ENCODE peak calls at places on chromosomes 6 and 20, in six cellular contexts. V is pancreas, N is fibroblast of mammary gland, E is psoas muscle, J is heart right ventricle, B is astrocyte of the spinal cord. M is an unnamed sample.

GRCh38 chr20:22920898-22921297 is 114.2 kb upstream of the SSTR4 start:
- DNase-seq in V (no peak), N (no peak), E (no peak), J (no peak), B (no peak), M (no peak)

GRCh38 chr20:59514554-59514953 is 89.8 kb upstream of the PHACTR3 start:
- DNase-seq in V (no peak), N (no peak), E (no peak), J (no peak), B (no peak), M (no peak)

GRCh38 chr6:106431405-106431804 is 70.9 kb downstream of the CRYBG1 start:
- DNase-seq in V (no peak), N (no peak), E (no peak), J (no peak), B (no peak), M (no peak)

GRCh38 chr6:169866140-169866534 is 114.7 kb downstream of the ERMARD start:
- DNase-seq in V (peak), N (no peak), E (no peak), J (no peak), B (no peak), M (no peak)

GRCh38 chr20:56752274-56752673 is 123.2 kb downstream of the TFAP2C start:
- DNase-seq in V (no peak), N (no peak), E (no peak), J (no peak), B (no peak), M (no peak)

GRCh38 chr20:23419995-23420901 is 1.0 kb downstream of the NAPB start:
- DNase-seq in V (peak), N (peak), E (peak), J (no peak), B (peak), M (peak)

GRCh38 chr20:6074784-6075183 is 20.9 kb upstream of the LRRN4 start:
- DNase-seq in V (no peak), N (no peak), E (no peak), J (no peak), B (no peak), M (no peak)

GRCh38 chr6:165961236-165961751 is 206.4 kb downstream of the TBXT start:
- DNase-seq in V (no peak), N (no peak), E (no peak), J (no peak), B (no peak), M (no peak)

GRCh38 chr6:144612811-144613210 is 327.7 kb downstream of the UTRN start:
- DNase-seq in V (no peak), N (no peak), E (no peak), J (no peak), B (no peak), M (no peak)

GRCh38 chr6:127459231-127459641 is at the start of gene KIAA0408:
- DNase-seq in V (peak), N (peak), E (peak), J (peak), B (peak), M (peak)

GRCh38 chr6:1770435-1770843 is 160.7 kb downstream of the FOXC1 start:
- DNase-seq in V (no peak), N (no peak), E (no peak), J (no peak), B (peak), M (no peak)

GRCh38 chr20:63286781-63287696 is 5.9 kb upstream of the COL20A1 start:
- DNase-seq in V (peak), N (no peak), E (no peak), J (no peak), B (no peak), M (no peak)

GRCh38 chr6:53391170-53391569 is 42.4 kb upstream of the ELOVL5 start:
- DNase-seq in V (no peak), N (no peak), E (no peak), J (no peak), B (no peak), M (peak)

GRCh38 chr6:117465691-117466090 is 16.8 kb upstream of the DCBLD1 start:
- DNase-seq in V (no peak), N (no peak), E (no peak), J (no peak), B (no peak), M (no peak)

GRCh38 chr6:30748301-30748769 is 4.0 kb upstream of the IER3 start:
- DNase-seq in V (no peak), N (no peak), E (no peak), J (no peak), B (no peak), M (no peak)

GRCh38 chr6:132530293-132530974 is 7.6 kb upstream of the TAAR9 start:
- DNase-seq in V (no peak), N (peak), E (peak), J (peak), B (peak), M (peak)

GRCh38 chr6:121780325-121781313 is 345.2 kb downstream of the GJA1 start:
- DNase-seq in V (peak), N (peak), E (peak), J (peak), B (peak), M (peak)

GRCh38 chr6:15244605-15245360 is 1.1 kb upstream of the JARID2 start:
- DNase-seq in V (peak), N (peak), E (peak), J (peak), B (peak), M (peak)

GRCh38 chr6:114432380-114432779 is 89.6 kb upstream of the HS3ST5 start:
- DNase-seq in V (no peak), N (no peak), E (no peak), J (no peak), B (no peak), M (no peak)

GRCh38 chr6:100084301-100085161 is 90.5 kb upstream of the MCHR2 start:
- DNase-seq in V (no peak), N (peak), E (no peak), J (no peak), B (peak), M (no peak)

GRCh38 chr6:103870970-103871369 is 988.7 kb downstream of the HACE1 start:
- DNase-seq in V (no peak), N (no peak), E (no peak), J (no peak), B (no peak), M (no peak)

GRCh38 chr20:16942702-16943101 is 194.5 kb downstream of the OTOR start:
- DNase-seq in V (no peak), N (peak), E (no peak), J (no peak), B (no peak), M (peak)

GRCh38 chr20:4135385-4136077 is 120.2 kb upstream of the RNF24 start:
- DNase-seq in V (no peak), N (peak), E (no peak), J (no peak), B (peak), M (peak)

GRCh38 chr20:50029697-50030428 is 47.1 kb downstream of the SNAI1 start:
- DNase-seq in V (no peak), N (peak), E (peak), J (peak), B (peak), M (peak)

GRCh38 chr20:1005452-1006027 is 3.4 kb upstream of the RSPO4 start:
- DNase-seq in V (no peak), N (peak), E (no peak), J (no peak), B (no peak), M (peak)

GRCh38 chr6:27797960-27798359 is 114.2 kb downstream of the OR2B2 start:
- DNase-seq in V (no peak), N (no peak), E (no peak), J (no peak), B (no peak), M (no peak)
- H3K4me3 ChIP-seq in V (no peak), N (no peak), E (no peak), J (no peak), B (no peak), M (no peak)

GRCh38 chr6:42042108-42042507 is 8.2 kb upstream of the TAF8 start:
- DNase-seq in V (no peak), N (no peak), E (no peak), J (no peak), B (no peak), M (no peak)

GRCh38 chr6:42041131-42042055 is 8.9 kb upstream of the TAF8 start:
- DNase-seq in V (no peak), N (no peak), E (no peak), J (peak), B (peak), M (no peak)

GRCh38 chr6:42046491-42047219 is 3.7 kb upstream of the TAF8 start:
- DNase-seq in V (no peak), N (peak), E (no peak), J (no peak), B (peak), M (peak)

GRCh38 chr6:42045538-42046460 is 4.5 kb upstream of the TAF8 start:
- DNase-seq in V (peak), N (peak), E (peak), J (peak), B (peak), M (peak)

GRCh38 chr6:42043787-42044475 is 6.4 kb upstream of the TAF8 start:
- DNase-seq in V (peak), N (peak), E (peak), J (peak), B (peak), M (peak)
- TF ChIP-seq CTCF in V (peak), N (peak), E (peak), J (peak), B (peak), M (peak)

GRCh38 chr6:14129572-14129971 is 12.0 kb downstream of the CD83 start:
- DNase-seq in V (no peak), N (peak), E (no peak), J (peak), B (peak), M (peak)

GRCh38 chr6:14125346-14125745 is 7.8 kb downstream of the CD83 start:
- DNase-seq in V (no peak), N (no peak), E (no peak), J (no peak), B (no peak), M (no peak)

GRCh38 chr6:14128017-14128416 is 10.4 kb downstream of the CD83 start:
- DNase-seq in V (no peak), N (no peak), E (no peak), J (no peak), B (no peak), M (no peak)

GRCh38 chr6:14123331-14124105 is 5.9 kb downstream of the CD83 start:
- DNase-seq in V (no peak), N (no peak), E (no peak), J (no peak), B (no peak), M (no peak)

DNA sequence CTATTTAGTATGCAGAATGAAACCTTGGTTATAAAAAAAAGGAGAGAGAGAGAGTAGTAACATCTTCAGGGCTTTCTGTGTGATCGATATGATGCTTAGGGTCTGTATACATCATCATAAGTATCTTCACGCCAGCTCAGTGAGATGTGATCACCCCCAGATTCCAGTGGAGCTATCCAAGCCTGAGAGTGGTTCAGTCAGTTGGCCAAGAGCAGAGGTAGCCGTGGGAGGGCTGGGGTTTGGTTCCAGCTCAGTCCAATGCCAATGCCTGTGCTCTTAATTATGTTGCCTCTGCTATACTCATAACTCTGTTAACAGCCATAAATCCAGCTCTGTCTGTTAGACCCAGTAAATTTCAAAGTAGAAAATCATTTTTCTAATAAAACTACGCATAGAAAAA is 8.7 kb downstream of the CD83 start:
- DNase-seq in V (no peak), N (no peak), E (no peak), J (no peak), B (no peak), M (no peak)
- H3K4me3 ChIP-seq in V (no peak), N (no peak), E (no peak), J (no peak), B (no peak), M (no peak)

GRCh38 chr6:16521528-16521927 is 239.7 kb downstream of the ATXN1 start:
- DNase-seq in V (no peak), N (no peak), E (no peak), J (no peak), B (no peak), M (no peak)

GRCh38 chr6:16519265-16520242 is 241.7 kb downstream of the ATXN1 start:
- DNase-seq in V (no peak), N (no peak), E (no peak), J (no peak), B (no peak), M (no peak)

GRCh38 chr6:16522937-16523336 is 238.3 kb downstream of the ATXN1 start:
- DNase-seq in V (no peak), N (no peak), E (no peak), J (no peak), B (no peak), M (no peak)

GRCh38 chr6:16514249-16514648 is 247.0 kb downstream of the ATXN1 start:
- DNase-seq in V (no peak), N (peak), E (no peak), J (no peak), B (peak), M (peak)

DNA sequence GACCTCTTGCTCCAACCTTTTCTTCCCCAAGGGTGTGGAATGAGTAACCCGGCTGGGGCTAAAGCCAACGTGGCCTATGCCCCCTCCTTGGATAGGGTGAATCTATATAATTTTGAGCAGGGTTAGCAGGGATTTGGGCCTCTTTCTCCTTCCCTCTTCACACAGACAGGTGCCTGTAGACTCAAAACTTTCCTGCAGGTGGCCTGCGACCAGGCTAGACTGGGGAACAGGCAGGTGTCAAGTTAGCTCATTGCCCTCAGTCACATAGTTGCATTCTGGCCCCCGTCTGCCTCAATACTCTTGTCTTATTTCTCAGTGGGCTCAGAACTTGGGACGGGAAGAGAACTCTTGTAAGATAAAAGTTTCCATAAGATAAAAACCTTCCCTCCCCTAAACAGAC is 243.0 kb downstream of the ATXN1 start:
- DNase-seq in V (no peak), N (no peak), E (no peak), J (no peak), B (no peak), M (no peak)
- TF ChIP-seq CTCF in V (no peak), N (no peak), E (no peak), J (no peak), B (no peak), M (no peak)

DNA sequence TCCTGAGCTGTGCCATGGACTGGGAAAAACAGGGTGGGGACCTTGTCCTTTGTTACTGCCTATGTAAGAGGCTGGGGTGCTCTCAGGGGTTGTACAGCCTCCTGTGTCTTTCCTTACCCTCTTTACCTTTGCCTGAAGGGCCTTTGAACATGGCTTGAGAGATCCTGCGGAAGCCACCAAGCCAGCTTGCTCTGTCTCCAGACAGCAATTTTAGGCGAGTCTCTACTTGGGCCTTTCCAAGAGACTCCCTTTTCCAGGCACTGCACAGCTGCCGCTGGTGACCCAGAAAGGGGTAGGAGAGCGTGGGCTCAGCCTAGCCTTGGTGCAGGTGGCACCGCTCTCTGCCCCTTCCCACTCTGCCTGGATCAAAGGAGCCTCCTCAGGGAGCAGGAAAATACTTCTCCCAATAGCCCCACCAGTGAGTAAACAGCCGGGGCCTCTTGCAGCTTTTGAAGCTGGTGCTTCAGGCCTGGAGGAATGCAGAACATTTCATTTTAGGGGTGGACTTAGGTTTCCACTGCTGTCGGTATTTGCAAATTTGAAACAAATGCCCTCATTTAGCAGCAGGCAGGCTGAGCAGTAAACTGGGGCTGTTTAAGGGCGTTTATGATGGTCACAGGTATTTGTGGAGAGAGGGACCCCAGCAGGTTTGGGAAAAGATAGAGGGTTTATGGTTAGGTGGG is 13.9 kb downstream of the PTK7 start:
- DNase-seq in V (no peak), N (no peak), E (no peak), J (no peak), B (no peak), M (peak)
- H3K4me3 ChIP-seq in V (no peak), N (no peak), E (no peak), J (no peak), B (no peak), M (no peak)

DNA sequence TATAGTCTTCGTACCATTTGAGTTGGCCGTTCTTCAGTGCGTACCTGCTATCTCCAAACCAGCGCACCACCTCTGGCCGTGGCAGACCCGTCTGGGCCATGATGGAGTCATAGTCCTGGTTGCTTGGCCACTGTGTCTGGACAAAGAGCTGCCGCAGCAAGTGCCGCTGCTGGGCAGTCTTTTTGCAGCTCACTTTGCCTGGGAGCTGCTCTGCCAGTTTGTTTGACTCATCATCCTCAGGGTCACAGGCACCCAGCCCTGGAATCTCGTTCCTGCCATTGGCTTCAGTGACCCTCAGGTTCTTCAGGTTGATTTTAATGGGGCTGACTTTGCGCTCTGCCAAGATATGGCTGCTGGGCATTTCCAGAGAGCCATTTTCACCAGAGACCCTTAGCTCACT is 65.1 kb downstream of the PLCG1 start:
- DNase-seq in V (no peak), N (no peak), E (no peak), J (no peak), B (no peak), M (no peak)
- TF ChIP-seq CTCF in V (no peak), N (no peak), E (no peak), J (no peak), B (no peak), M (no peak)

GRCh38 chr6:152983637-152984386 is 971 bp upstream of the FBXO5 start:
- DNase-seq in V (peak), N (peak), E (peak), J (peak), B (peak), M (peak)
- H3K4me3 ChIP-seq in V (peak), N (peak), E (peak), J (peak), B (peak), M (peak)

GRCh38 chr6:43355862-43356590 is 13.4 kb downstream of the ZNF318 start:
- DNase-seq in V (no peak), N (no peak), E (no peak), J (peak), B (no peak), M (peak)
- TF ChIP-seq CTCF in V (no peak), N (peak), E (no peak), J (peak), B (peak), M (peak)